ENCODE peak calls at places on chromosomes 13 and 19, in five cellular contexts. F is adrenal gland, K is right atrium auricular region, J is left colon, R is retina. Y is an unnamed sample.

GRCh38 chr13:71879129-71879535 is 12.1 kb upstream of the DACH1 start:
- DNase-seq in K (no peak), J (no peak), F (no peak), R (peak), Y (peak)

GRCh38 chr19:33578697-33579096 is 43.1 kb upstream of the CHST8 start:
- DNase-seq in R (no peak), K (no peak), J (no peak), F (no peak), Y (no peak)

GRCh38 chr13:39415003-39415402 is 188.0 kb downstream of the LHFPL6 start:
- DNase-seq in F (no peak), J (no peak), K (peak), R (no peak), Y (no peak)

GRCh38 chr19:49157445-49158224 is at the start of gene TRPM4:
- DNase-seq in R (peak), F (peak), J (peak), K (peak), Y (peak)

GRCh38 chr19:50906217-50906616 is 5.0 kb downstream of the KLK4 start:
- DNase-seq in R (no peak), K (no peak), F (no peak), J (peak), Y (peak)

GRCh38 chr19:42468273-42468796 is 25.6 kb upstream of the CXCL17 start:
- DNase-seq in F (peak), K (no peak), R (no peak), J (peak), Y (no peak)

GRCh38 chr13:74036373-74036772 is 97.8 kb downstream of the KLF12 start:
- DNase-seq in J (no peak), R (no peak), K (no peak), F (no peak), Y (no peak)

GRCh38 chr13:33711441-33711840 is 106.5 kb upstream of the RFC3 start:
- DNase-seq in J (no peak), F (no peak), K (no peak), R (peak), Y (no peak)

Y was measured in G401.